ENCODE peak calls at places on chromosomes 2 and 18, in ten cellular contexts. W is T follicular helper cell; S is activated naive CD4-positive, alpha-beta T cell treated with anti-CD3 and anti-CD28 coated beads, Interleukin-2, amount 10 ng/mL, durations not matched to agents 7 days and 5 days; K is ELF-1; Y is CD8-positive, alpha-beta T cell; P is HT-29; T is fibroblast of mammary gland; H is colonic mucosa; V is nephron progenitor cell; E is HEK293T. R is an unnamed sample.

GRCh38 chr2:222878284-222878876 is 17.5 kb downstream of the ACSL3 start:
- DNase-seq in E (no peak), T (no peak), K (no peak), V (no peak), Y (no peak), H (no peak), S (no peak), P (peak), W (no peak), R (no peak)

GRCh38 chr2:111100765-111101162 is 19.9 kb upstream of the BCL2L11 start:
- DNase-seq in W (no peak), E (no peak), Y (no peak), S (no peak), T (peak), K (peak), H (no peak), P (peak), V (no peak), R (no peak)

GRCh38 chr18:69674921-69675405 is 272.7 kb downstream of the CD226 start:
- DNase-seq in Y (no peak), S (no peak), K (no peak), W (no peak), T (no peak), H (no peak), P (no peak), V (no peak), E (no peak), R (no peak)

GRCh38 chr2:20398956-20399567 is 47.8 kb upstream of the RHOB start:
- DNase-seq in T (peak), S (no peak), W (no peak), Y (no peak), E (no peak), V (no peak), P (no peak), H (no peak), K (no peak), R (no peak)

GRCh38 chr2:147006724-147007123 is 838.1 kb upstream of the ACVR2A start:
- DNase-seq in P (no peak), T (peak), W (no peak), S (no peak), H (no peak), Y (no peak), V (no peak), K (no peak), E (no peak), R (no peak)

GRCh38 chr18:79555885-79556284 is 123.7 kb upstream of the CTDP1 start:
- DNase-seq in P (no peak), T (no peak), Y (no peak), E (no peak), V (no peak), W (no peak), S (no peak), K (no peak), H (no peak), R (no peak)

GRCh38 chr18:5879479-5879882 is 15.8 kb downstream of the TMEM200C start:
- DNase-seq in W (no peak), V (no peak), S (no peak), Y (no peak), P (peak), K (no peak), T (peak), H (no peak), E (peak), R (no peak)

GRCh38 chr2:34912084-34912483 is 1313.0 kb upstream of the FAM98A start:
- DNase-seq in T (no peak), E (no peak), P (no peak), V (no peak), Y (no peak), K (no peak), H (no peak), S (no peak), W (no peak), R (no peak)

GRCh38 chr2:241878007-241878970 is 8.8 kb downstream of the RTP5 start:
- DNase-seq in E (peak), W (peak), S (peak), V (peak), H (peak), P (peak), T (peak), Y (peak), K (peak), R (peak)

GRCh38 chr2:29765711-29766110 is 155.7 kb downstream of the ALK start:
- DNase-seq in K (no peak), T (peak), E (no peak), W (no peak), P (no peak), Y (no peak), H (no peak), S (no peak), V (no peak), R (no peak)

GRCh38 chr18:14914126-14914525 is 166.2 kb downstream of the ANKRD30B start:
- DNase-seq in K (no peak), H (no peak), E (no peak), S (no peak), W (no peak), P (peak), V (no peak), Y (no peak), T (no peak), R (no peak)

GRCh38 chr2:173991857-173992588 is 26.9 kb upstream of the SP3 start:
- DNase-seq in V (no peak), P (no peak), E (no peak), S (no peak), K (no peak), T (peak), H (peak), W (no peak), Y (no peak), R (no peak)

GRCh38 chr2:139031722-139032121 is 251.5 kb upstream of the NXPH2 start:
- DNase-seq in T (peak), P (peak), S (no peak), V (no peak), H (no peak), E (peak), K (peak), Y (no peak), W (no peak), R (no peak)

GRCh38 chr2:165634855-165635254 is 159.2 kb downstream of the GALNT3 start:
- DNase-seq in V (peak), T (no peak), W (no peak), S (no peak), P (no peak), Y (no peak), K (peak), H (no peak), E (peak), R (no peak)

GRCh38 chr2:72572501-72572900 is 253.3 kb downstream of the EXOC6B start:
- DNase-seq in P (no peak), E (no peak), K (no peak), V (no peak), S (no peak), W (no peak), T (no peak), H (no peak), Y (no peak), R (no peak)

GRCh38 chr2:48026865-48027264 is 120.6 kb upstream of the FBXO11 start:
- DNase-seq in V (no peak), T (no peak), S (no peak), E (no peak), K (no peak), H (no peak), W (no peak), P (no peak), Y (no peak), R (no peak)

GRCh38 chr2:224640694-224641093 is 55.5 kb upstream of the CUL3 start:
- DNase-seq in Y (no peak), K (no peak), H (no peak), S (no peak), E (no peak), T (no peak), P (no peak), V (no peak), W (no peak), R (no peak)

GRCh38 chr2:180222642-180223041 is 215.5 kb upstream of the CWC22 start:
- DNase-seq in Y (no peak), P (no peak), K (no peak), S (no peak), T (peak), W (no peak), H (peak), V (no peak), E (no peak), R (no peak)

GRCh38 chr2:29130295-29130694 is 15.1 kb downstream of the CLIP4 start:
- DNase-seq in H (no peak), E (no peak), Y (no peak), P (peak), S (no peak), K (peak), W (no peak), T (peak), V (no peak), R (no peak)

GRCh38 chr2:188524519-188525113 is 232.9 kb downstream of the GULP1 start:
- DNase-seq in Y (no peak), E (peak), V (peak), P (peak), S (peak), W (no peak), T (peak), K (peak), H (no peak), R (peak)

GRCh38 chr18:2494921-2495320 is 76.4 kb downstream of the METTL4 start:
- DNase-seq in H (no peak), W (no peak), V (no peak), Y (no peak), E (no peak), K (no peak), T (no peak), S (no peak), P (no peak), R (no peak)

GRCh38 chr2:209936106-209936663 is 66.3 kb upstream of the RPE start:
- DNase-seq in Y (no peak), H (no peak), K (no peak), P (peak), V (no peak), E (no peak), W (no peak), T (no peak), S (no peak), R (no peak)

GRCh38 chr18:26271917-26272549 is 45.8 kb downstream of the TAF4B start:
- DNase-seq in W (no peak), H (no peak), T (no peak), Y (no peak), E (no peak), V (no peak), K (no peak), S (no peak), P (no peak), R (no peak)

GRCh38 chr2:84870306-84870705 is 10.6 kb downstream of the TRABD2A start:
- DNase-seq in Y (no peak), P (no peak), E (no peak), T (no peak), H (no peak), S (peak), W (no peak), V (no peak), K (no peak), R (no peak)

GRCh38 chr2:174013310-174013751 is 48.2 kb upstream of the SP3 start:
- DNase-seq in T (peak), Y (no peak), K (peak), E (no peak), H (no peak), V (peak), W (no peak), S (no peak), P (no peak), R (no peak)

GRCh38 chr2:99545066-99545465 is 55.2 kb upstream of the REV1 start:
- DNase-seq in W (no peak), P (no peak), S (no peak), E (no peak), K (no peak), T (no peak), V (no peak), Y (no peak), H (no peak), R (no peak)